ENCODE peak calls at places on chromosomes 4 and X, in nine cellular contexts. T is upper lobe of right lung, W is GM23248, H is breast epithelium, X is right cardiac atrium, Z is fibroblast of lung, M is lung, G is mesenchymal stem cell, Y is cardiac muscle cell. J is an unnamed sample. For H3K4me1, the result is how much of the 10 kb centered on the place peaks cover.

GRCh38 chrX:73944582-73944947 is 359.4 kb upstream of the ZCCHC13 start:
- DNase-seq in T (no peak), W (peak), H (no peak), X (no peak), Z (peak), M (no peak), G (no peak), Y (peak), J (no peak)

GRCh38 chr4:5719329-5720055 is 8.5 kb downstream of the EVC start:
- DNase-seq in T (no peak), W (no peak), H (no peak), X (no peak), Z (no peak), M (no peak), G (no peak), Y (no peak), J (no peak)

GRCh38 chr4:105194328-105195231 is 47.9 kb downstream of the TET2 start:
- DNase-seq in T (no peak), W (peak), H (no peak), X (no peak), Z (peak), M (no peak), G (peak), Y (no peak), J (no peak)

GRCh38 chr4:161538941-161539340 is 624.9 kb downstream of the FSTL5 start:
- DNase-seq in T (no peak), W (no peak), H (no peak), X (no peak), Z (no peak), M (no peak), G (no peak), Y (no peak), J (no peak)

GRCh38 chrX:72050011-72050410 is 81.7 kb downstream of the RTL5 start:
- DNase-seq in T (no peak), W (peak), H (no peak), X (no peak), Z (no peak), M (no peak), G (no peak), Y (no peak), J (no peak)

GRCh38 chr4:126604273-126604867 is 1028.4 kb upstream of the INTU start:
- DNase-seq in T (no peak), W (peak), H (no peak), X (peak), Z (peak), M (no peak), G (peak), Y (peak), J (no peak)

GRCh38 chr4:112451831-112452230 is 64.1 kb downstream of the NEUROG2 start:
- DNase-seq in T (no peak), W (no peak), H (no peak), X (no peak), Z (no peak), M (no peak), G (no peak), Y (peak), J (no peak)

GRCh38 chr4:84379881-84380618 is 119.0 kb downstream of the NKX6-1 start:
- DNase-seq in T (no peak), W (peak), H (no peak), X (no peak), Z (peak), M (no peak), G (no peak), Y (no peak), J (no peak)

GRCh38 chr4:71260544-71260943 is 78.3 kb upstream of the SLC4A4 start:
- DNase-seq in T (no peak), W (no peak), H (no peak), X (no peak), Z (no peak), M (no peak), G (no peak), Y (no peak), J (no peak)

GRCh38 chr4:157221426-157221894 is 932 bp downstream of the GRIA2 start:
- DNase-seq in T (no peak), W (no peak), H (no peak), X (no peak), Z (peak), M (no peak), G (no peak), Y (no peak), J (no peak)

GRCh38 chrX:11437642-11438379 is 144.6 kb downstream of the AMELX start:
- DNase-seq in T (peak), W (peak), H (no peak), X (peak), Z (peak), M (no peak), G (peak), Y (no peak), J (peak)

GRCh38 chr4:173272314-173272713 is 61.8 kb downstream of the HMGB2 start:
- DNase-seq in T (no peak), W (no peak), H (no peak), X (no peak), Z (no peak), M (no peak), G (no peak), Y (no peak), J (no peak)

GRCh38 chrX:57156397-57157049 is 19.3 kb upstream of the SPIN2A start:
- DNase-seq in T (no peak), W (peak), H (no peak), X (peak), Z (peak), M (no peak), G (peak), Y (peak), J (peak)

GRCh38 chrX:124289443-124289842 is 43.0 kb upstream of the TEX13D start:
- DNase-seq in T (no peak), W (no peak), H (no peak), X (no peak), Z (no peak), M (no peak), G (no peak), Y (no peak), J (no peak)

GRCh38 chr4:7462509-7462971 is 27.8 kb upstream of the PSAPL1 start:
- DNase-seq in T (no peak), W (peak), H (no peak), X (no peak), Z (peak), M (no peak), G (no peak), Y (peak), J (peak)

GRCh38 chr4:163564221-163564720 is 69.8 kb downstream of the TMA16 start:
- DNase-seq in T (no peak), W (no peak), H (no peak), X (no peak), Z (no peak), M (no peak), G (no peak), Y (no peak), J (no peak)

GRCh38 chr4:15012017-15012788 is 9.9 kb downstream of the CPEB2 start:
- DNase-seq in T (no peak), W (no peak), H (no peak), X (no peak), Z (no peak), M (no peak), G (no peak), Y (no peak), J (no peak)

GRCh38 chr4:15007201-15007600 is 4.9 kb downstream of the CPEB2 start:
- DNase-seq in T (no peak), W (no peak), H (no peak), X (no peak), Z (no peak), M (no peak), G (no peak), Y (no peak), J (no peak)

GRCh38 chr4:15013585-15013984 is 11.3 kb downstream of the CPEB2 start:
- DNase-seq in T (no peak), W (no peak), H (no peak), X (no peak), Z (no peak), M (no peak), G (no peak), Y (no peak), J (no peak)

GRCh38 chr4:15011166-15011565 is 8.9 kb downstream of the CPEB2 start:
- DNase-seq in T (no peak), W (no peak), H (no peak), X (no peak), Z (no peak), M (no peak), G (no peak), Y (no peak), J (no peak)

DNA sequence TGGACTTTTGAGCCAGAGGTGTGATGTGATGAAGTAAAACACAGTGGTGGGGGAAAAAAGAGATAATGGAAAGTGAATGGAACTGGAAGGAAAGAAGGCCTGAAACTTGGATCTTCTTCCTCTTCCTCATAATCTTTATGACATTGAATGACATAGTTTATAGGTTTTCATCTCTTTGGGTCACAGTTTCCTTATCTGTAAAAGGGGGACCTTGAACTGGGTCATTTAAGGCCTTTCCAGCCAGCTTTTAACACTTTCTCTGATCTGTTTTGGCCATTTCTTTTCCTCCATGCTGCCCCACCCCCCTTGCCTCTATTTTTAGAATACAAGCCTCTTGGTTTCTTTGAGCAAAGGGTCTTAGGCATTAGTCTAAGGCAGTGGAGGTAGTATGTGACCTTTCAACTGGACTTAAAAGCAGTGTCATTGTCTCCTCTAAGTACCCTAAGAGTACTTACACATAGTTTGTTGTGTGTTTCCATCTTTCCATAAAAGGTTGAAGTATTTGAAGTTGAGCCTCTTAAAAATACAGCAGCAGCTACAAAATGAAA is 7.8 kb downstream of the CPEB2 start:
- DNase-seq in T (no peak), W (no peak), H (no peak), X (no peak), Z (no peak), M (no peak), G (no peak), Y (peak), J (no peak)
- H3K4me1 ChIP-seq in T (under half), W (under half), H (under half), X (under half), Z (under half), M (under half), G (under half), Y (half or more), J (under half)

DNA sequence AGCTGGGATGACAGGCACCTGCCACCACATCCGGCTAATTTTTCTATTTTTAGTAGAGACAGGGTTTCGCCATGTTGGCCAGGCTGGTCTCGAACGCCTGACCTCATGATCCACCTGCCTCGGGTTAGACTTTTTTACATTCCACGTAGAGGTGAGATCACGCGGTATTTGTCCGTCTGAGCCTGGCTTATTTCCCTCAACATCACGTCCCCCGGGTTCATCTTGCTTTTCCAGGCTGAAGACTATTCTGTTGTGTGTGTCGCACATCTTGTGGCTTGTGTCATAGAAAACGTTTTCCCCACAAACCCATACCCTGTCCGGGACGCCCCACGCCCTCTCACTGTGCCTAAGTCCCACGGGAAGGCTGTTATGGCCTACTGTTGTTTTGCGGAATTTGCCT is 185.3 kb downstream of the CRLF2 start:
- DNase-seq in T (peak), W (no peak), H (no peak), X (no peak), Z (no peak), M (no peak), G (no peak), Y (no peak), J (no peak)
- H3K4me1 ChIP-seq in T (under half), W (under half), H (under half), X (under half), Z (under half), M (under half), G (under half), Y (under half), J (under half)

GRCh38 chr4:143353797-143354196 is 17.1 kb downstream of the GAB1 start:
- DNase-seq in T (no peak), W (no peak), H (no peak), X (no peak), Z (no peak), M (no peak), G (no peak), Y (no peak), J (no peak)
- H3K4me1 ChIP-seq in T (half or more), W (under half), H (under half), X (under half), Z (under half), M (under half), G (under half), Y (half or more), J (half or more)

GRCh38 chrX:154039577-154039976 is 19.9 kb upstream of the IRAK1 start:
- DNase-seq in T (no peak), W (no peak), H (no peak), X (no peak), Z (no peak), M (no peak), G (no peak), Y (no peak), J (no peak)
- H3K4me1 ChIP-seq in T (under half), W (under half), H (under half), X (under half), Z (under half), M (under half), G (under half), Y (under half), J (under half)

GRCh38 chrX:154509455-154509854 is 6.6 kb downstream of the FAM3A start:
- DNase-seq in T (no peak), W (no peak), H (no peak), X (no peak), Z (no peak), M (no peak), G (no peak), Y (no peak), J (no peak)

GRCh38 chrX:154511761-154512160 is 4.3 kb downstream of the FAM3A start:
- DNase-seq in T (no peak), W (no peak), H (no peak), X (peak), Z (no peak), M (no peak), G (no peak), Y (no peak), J (no peak)

GRCh38 chrX:154515803-154516654 is at the start of gene FAM3A:
- DNase-seq in T (peak), W (peak), H (peak), X (peak), Z (peak), M (peak), G (peak), Y (peak), J (peak)

GRCh38 chrX:154513662-154514204 is 2.3 kb downstream of the FAM3A start:
- DNase-seq in T (no peak), W (no peak), H (no peak), X (no peak), Z (no peak), M (no peak), G (no peak), Y (no peak), J (no peak)

DNA sequence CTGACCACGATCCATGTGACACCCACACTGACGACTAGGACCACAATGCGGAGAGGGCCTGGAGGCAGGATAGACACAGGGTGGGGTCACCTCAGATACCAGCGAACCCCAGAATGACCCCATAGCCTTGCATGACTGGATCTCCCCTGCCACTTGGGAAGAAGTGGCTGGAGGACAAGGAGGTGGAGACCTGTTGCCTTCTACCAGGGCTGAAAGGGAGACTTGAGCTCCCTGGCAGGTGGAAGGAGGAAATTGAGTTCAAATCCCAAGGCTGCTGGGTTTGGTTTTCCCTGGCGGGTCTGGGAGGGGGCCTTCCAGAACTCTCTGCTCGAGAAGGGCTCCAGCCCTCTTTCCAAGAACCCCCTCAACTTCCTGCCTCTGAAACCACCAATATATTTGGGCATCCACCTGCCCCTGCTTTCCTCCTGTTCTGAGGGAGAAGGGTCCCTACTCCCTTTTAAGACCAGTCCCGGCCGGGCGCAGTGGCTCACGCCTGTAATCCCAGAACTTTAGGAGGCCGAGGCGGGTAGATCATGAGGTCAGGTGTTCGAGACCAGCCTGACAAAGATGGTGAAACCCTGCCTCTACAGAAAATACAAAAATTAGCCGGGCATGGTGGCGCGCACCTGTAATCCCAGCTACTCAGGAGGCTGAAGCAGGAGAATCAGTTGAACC is 3.0 kb downstream of the FAM3A start:
- DNase-seq in T (no peak), W (no peak), H (no peak), X (no peak), Z (no peak), M (no peak), G (no peak), Y (no peak), J (no peak)
- H3K4me1 ChIP-seq in T (under half), W (under half), H (under half), X (under half), Z (under half), M (under half), G (under half), Y (under half), J (under half)

GRCh38 chr4:186501554-186501953 is 53.8 kb downstream of the MTNR1A start:
- DNase-seq in T (no peak), W (no peak), H (no peak), X (no peak), Z (no peak), M (no peak), G (no peak), Y (no peak), J (no peak)

GRCh38 chr4:186497043-186497442 is 58.3 kb downstream of the MTNR1A start:
- DNase-seq in T (no peak), W (no peak), H (no peak), X (no peak), Z (no peak), M (no peak), G (no peak), Y (no peak), J (no peak)

GRCh38 chr4:186499467-186499866 is 55.9 kb downstream of the MTNR1A start:
- DNase-seq in T (no peak), W (no peak), H (no peak), X (no peak), Z (no peak), M (no peak), G (no peak), Y (no peak), J (no peak)

DNA sequence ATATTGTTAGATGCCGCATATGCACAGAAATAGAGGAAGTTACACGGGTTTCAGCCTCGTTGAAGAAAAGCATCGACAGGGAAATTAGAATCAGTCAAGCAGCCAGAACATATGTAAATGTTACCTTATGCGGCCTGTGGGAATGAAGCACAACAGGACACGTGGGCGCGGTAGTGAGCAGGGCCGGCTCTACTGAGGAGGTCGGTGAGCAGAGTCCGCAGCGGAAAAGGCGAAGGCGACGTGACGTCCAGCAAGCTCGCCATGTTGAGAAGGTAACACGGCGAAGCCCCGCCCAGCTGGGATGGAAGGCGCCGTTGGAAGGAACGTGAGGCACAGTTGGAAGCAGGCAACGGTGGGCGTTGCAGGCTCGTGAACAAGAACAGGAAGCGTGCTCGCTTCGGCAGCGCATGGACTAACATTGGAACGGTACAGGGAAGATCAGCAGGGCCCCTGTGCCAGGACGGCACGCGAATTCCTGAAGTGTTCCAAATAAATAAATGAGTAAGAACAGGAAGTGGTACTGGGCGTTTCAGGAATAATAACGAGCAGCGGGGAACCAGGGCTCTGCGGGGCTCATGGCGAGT is 54.6 kb downstream of the MTNR1A start:
- DNase-seq in T (no peak), W (no peak), H (no peak), X (no peak), Z (no peak), M (peak), G (no peak), Y (no peak), J (no peak)
- H3K4me1 ChIP-seq in T (under half), W (under half), H (under half), X (under half), Z (under half), M (under half), G (under half), Y (under half), J (under half)